ENCODE peak calls at places on chromosomes 5 and 9, in ten cellular contexts. Y, M, Z, N, U, C, H, E, J and V are unnamed samples.

GRCh38 chr5:106827061-106827460 is 843.7 kb downstream of the EFNA5 start:
- DNase-seq in Y (peak), M (peak), Z (no peak), N (no peak), U (no peak), C (no peak), H (no peak), E (no peak), J (no peak), V (no peak)

GRCh38 chr9:13432914-13433313 is 153.4 kb upstream of the MPDZ start:
- DNase-seq in Y (no peak), M (peak), Z (no peak), N (no peak), U (no peak), C (no peak), H (no peak), E (no peak), J (peak), V (no peak)

GRCh38 chr5:52799358-52799982 is 11.8 kb downstream of the ITGA1 start:
- DNase-seq in Y (peak), M (peak), Z (peak), N (peak), U (peak), C (no peak), H (peak), E (no peak), J (peak), V (peak)

GRCh38 chr9:36145970-36146369 is 9.4 kb downstream of the GLIPR2 start:
- DNase-seq in Y (no peak), M (no peak), Z (no peak), N (no peak), U (no peak), C (no peak), H (no peak), E (no peak), J (no peak), V (no peak)

GRCh38 chr5:178430187-178431062 is 159.8 kb downstream of the COL23A1 start:
- DNase-seq in Y (no peak), M (no peak), Z (no peak), N (no peak), U (peak), C (peak), H (no peak), E (no peak), J (no peak), V (no peak)

GRCh38 chr5:148998174-148998797 is 64.6 kb downstream of the SH3TC2 start:
- DNase-seq in Y (no peak), M (peak), Z (peak), N (no peak), U (no peak), C (no peak), H (no peak), E (no peak), J (peak), V (peak)

GRCh38 chr5:73412597-73412988 is 36.0 kb downstream of the FOXD1 start:
- DNase-seq in Y (peak), M (peak), Z (no peak), N (no peak), U (no peak), C (no peak), H (no peak), E (no peak), J (no peak), V (no peak)

GRCh38 chr5:37774912-37775483 is 64.8 kb downstream of the GDNF start:
- DNase-seq in Y (no peak), M (peak), Z (peak), N (no peak), U (no peak), C (no peak), H (no peak), E (no peak), J (peak), V (no peak)

GRCh38 chr5:164346785-164347630 is 841.6 kb downstream of the MAT2B start:
- DNase-seq in Y (no peak), M (no peak), Z (no peak), N (no peak), U (no peak), C (no peak), H (no peak), E (no peak), J (no peak), V (no peak)